ENCODE peak calls at places on chromosomes 6 and 20, in five cellular contexts. One of them, this sample, is unnamed.

GRCh38 chr20:13809855-13810254 is 25.0 kb downstream of the NDUFAF5 start:
- DNase-seq in neuronal stem cell: no peak
- DNase-seq in IMR-90: no peak
- DNase-seq in H1: no peak
- DNase-seq in trophoblast cell: no peak
- DNase-seq in this sample: no peak

GRCh38 chr6:42365021-42365420 is 86.7 kb downstream of the TRERF1 start:
- DNase-seq in H1: no peak
- DNase-seq in IMR-90: no peak
- DNase-seq in trophoblast cell: no peak
- DNase-seq in neuronal stem cell: no peak
- DNase-seq in this sample: no peak

GRCh38 chr20:58303547-58303946 is 6.0 kb upstream of the RAB22A start:
- DNase-seq in H1: no peak
- DNase-seq in IMR-90: no peak
- DNase-seq in neuronal stem cell: no peak
- DNase-seq in trophoblast cell: no peak
- DNase-seq in this sample: no peak

GRCh38 chr20:63239431-63239830 is 3.7 kb downstream of the BIRC7 start:
- DNase-seq in H1: no peak
- DNase-seq in IMR-90: no peak
- DNase-seq in neuronal stem cell: no peak
- DNase-seq in trophoblast cell: no peak
- DNase-seq in this sample: no peak

GRCh38 chr20:34111057-34111711 is 859 bp downstream of the EIF2S2 start:
- DNase-seq in trophoblast cell: peak; percentile 43
- DNase-seq in IMR-90: peak; percentile 71
- DNase-seq in neuronal stem cell: no peak
- DNase-seq in H1: no peak
- DNase-seq in this sample: peak; percentile 84

GRCh38 chr20:56515657-56516381 is 8.7 kb upstream of the FAM209A start:
- DNase-seq in neuronal stem cell: no peak
- DNase-seq in IMR-90: peak; percentile 29
- DNase-seq in H1: no peak
- DNase-seq in trophoblast cell: no peak
- DNase-seq in this sample: peak; percentile 19

GRCh38 chr20:35271904-35272303 is 6.0 kb downstream of the MMP24OS start:
- DNase-seq in H1: no peak
- DNase-seq in IMR-90: peak; percentile 51
- DNase-seq in trophoblast cell: peak; percentile 96
- DNase-seq in neuronal stem cell: no peak
- DNase-seq in this sample: no peak

GRCh38 chr6:170202416-170203135 is 88.3 kb downstream of the DLL1 start:
- DNase-seq in trophoblast cell: no peak
- DNase-seq in H1: peak; percentile 24
- DNase-seq in IMR-90: no peak
- DNase-seq in neuronal stem cell: no peak
- DNase-seq in this sample: no peak

GRCh38 chr6:31896856-31897611 is 464 bp downstream of the EHMT2 start:
- DNase-seq in H1: peak; percentile 60
- DNase-seq in IMR-90: no peak
- DNase-seq in trophoblast cell: no peak
- DNase-seq in neuronal stem cell: peak; percentile 41
- DNase-seq in this sample: no peak

DNA sequence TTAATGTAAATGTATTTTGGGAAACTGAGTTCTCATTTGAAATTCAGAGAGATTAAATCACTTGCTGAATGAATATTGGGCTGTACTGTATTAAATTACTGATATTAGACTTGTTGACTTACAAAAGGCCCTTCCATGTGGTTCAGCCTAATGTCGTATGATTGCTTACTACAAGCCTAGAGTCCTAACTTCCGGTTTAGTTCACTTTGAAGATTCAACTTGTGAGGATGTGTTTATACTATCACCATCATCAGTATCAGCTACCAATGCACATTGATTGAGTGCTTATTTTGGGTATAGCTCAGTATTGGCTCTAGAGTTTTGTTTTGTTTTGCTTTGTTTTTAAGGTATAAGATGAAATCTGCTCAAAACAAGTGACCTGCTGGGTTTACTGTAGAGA is 48.3 kb downstream of the FAM217A start:
- DNase-seq in neuronal stem cell: no peak
- DNase-seq in IMR-90: no peak
- DNase-seq in trophoblast cell: no peak
- DNase-seq in H1: no peak
- DNase-seq in this sample: no peak
- H3K36me3 ChIP-seq in neuronal stem cell: peaks cover 83% of the 10 kb centered on the region
- H3K36me3 ChIP-seq in IMR-90: peaks cover 12% of the 10 kb centered on the region
- H3K36me3 ChIP-seq in trophoblast cell: peaks cover 3% of the 10 kb centered on the region
- H3K36me3 ChIP-seq in H1: peaks cover 41% of the 10 kb centered on the region
- H3K36me3 ChIP-seq in this sample: peaks cover 47% of the 10 kb centered on the region

DNA sequence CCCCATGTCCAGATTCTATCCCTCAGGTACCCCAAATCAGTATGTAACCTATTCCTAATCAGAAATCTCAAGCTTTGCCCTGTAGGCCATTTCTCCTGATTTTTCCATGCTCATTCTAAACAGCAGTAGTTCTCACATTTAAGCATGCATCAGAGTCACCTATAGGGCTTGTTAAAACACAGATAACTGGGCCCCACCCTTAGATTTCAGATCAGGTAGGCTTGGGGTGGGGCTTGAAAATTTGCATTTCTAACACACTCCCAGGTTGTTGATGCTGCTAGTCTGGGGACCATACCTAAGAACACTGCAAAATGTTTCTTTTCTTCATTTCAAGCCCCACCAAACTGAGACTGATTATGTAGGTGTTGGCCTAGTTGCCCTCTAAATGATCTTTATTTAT is 621.2 kb upstream of the FLRT3 start:
- DNase-seq in IMR-90: no peak
- DNase-seq in neuronal stem cell: no peak
- DNase-seq in trophoblast cell: no peak
- DNase-seq in H1: no peak
- DNase-seq in this sample: no peak
- H4K91ac ChIP-seq in IMR-90: no peak overlapping the region
- H4K91ac ChIP-seq in neuronal stem cell: no peak overlapping the region
- H4K91ac ChIP-seq in trophoblast cell: no peak overlapping the region
- H4K91ac ChIP-seq in H1: no peak overlapping the region
- H4K91ac ChIP-seq in this sample: no peak overlapping the region

GRCh38 chr20:44948107-44948506 is 12.1 kb downstream of the TOMM34 start:
- DNase-seq in H1: no peak
- DNase-seq in neuronal stem cell: no peak
- DNase-seq in trophoblast cell: no peak
- DNase-seq in IMR-90: no peak
- DNase-seq in this sample: no peak
- H3K36me3 ChIP-seq in H1: peaks cover 71% of the 10 kb centered on the region
- H3K36me3 ChIP-seq in neuronal stem cell: peaks cover 98% of the 10 kb centered on the region
- H3K36me3 ChIP-seq in trophoblast cell: peaks cover 54% of the 10 kb centered on the region
- H3K36me3 ChIP-seq in IMR-90: peaks cover 47% of the 10 kb centered on the region
- H3K36me3 ChIP-seq in this sample: peaks cover 99% of the 10 kb centered on the region

DNA sequence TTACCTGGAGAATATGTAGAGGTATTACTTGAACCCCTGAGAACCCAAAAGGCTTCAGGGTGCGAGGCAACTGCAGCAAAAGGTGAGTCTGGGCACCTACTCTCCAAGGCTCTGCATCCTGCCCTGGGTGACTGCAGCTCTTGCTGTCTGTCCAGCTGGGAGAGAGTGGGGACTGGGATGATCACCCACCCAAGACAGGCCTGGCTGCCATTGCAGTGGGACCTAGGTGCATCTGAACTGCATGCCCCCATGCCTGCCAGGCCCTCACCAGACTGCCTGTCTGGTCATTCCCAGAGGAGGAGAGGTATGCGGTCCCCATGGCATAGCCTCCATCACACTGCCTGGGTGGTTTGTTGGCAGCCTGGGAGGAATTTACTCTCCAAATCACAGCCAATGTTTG is 563.9 kb downstream of the TFAP2A start:
- DNase-seq in neuronal stem cell: no peak
- DNase-seq in trophoblast cell: no peak
- DNase-seq in IMR-90: no peak
- DNase-seq in H1: no peak
- DNase-seq in this sample: no peak
- H4K91ac ChIP-seq in neuronal stem cell: no peak overlapping the region
- H4K91ac ChIP-seq in trophoblast cell: no peak overlapping the region
- H4K91ac ChIP-seq in IMR-90: no peak overlapping the region
- H4K91ac ChIP-seq in H1: no peak overlapping the region
- H4K91ac ChIP-seq in this sample: no peak overlapping the region

GRCh38 chr6:30331981-30332380 is 5.3 kb downstream of the TRIM39 start:
- DNase-seq in trophoblast cell: no peak
- DNase-seq in neuronal stem cell: no peak
- DNase-seq in H1: no peak
- DNase-seq in IMR-90: no peak
- DNase-seq in this sample: no peak

GRCh38 chr6:30329331-30329730 is 2.6 kb downstream of the TRIM39 start:
- DNase-seq in neuronal stem cell: no peak
- DNase-seq in trophoblast cell: no peak
- DNase-seq in H1: no peak
- DNase-seq in IMR-90: no peak
- DNase-seq in this sample: no peak

GRCh38 chr6:30334077-30334476 is 7.3 kb downstream of the TRIM39 start:
- DNase-seq in IMR-90: peak; percentile 17
- DNase-seq in neuronal stem cell: no peak
- DNase-seq in trophoblast cell: no peak
- DNase-seq in H1: no peak
- DNase-seq in this sample: peak; percentile 32
- H3K36me3 ChIP-seq in IMR-90: peaks cover 33% of the 10 kb centered on the region
- H3K36me3 ChIP-seq in neuronal stem cell: peaks cover 93% of the 10 kb centered on the region
- H3K36me3 ChIP-seq in trophoblast cell: peaks cover 32% of the 10 kb centered on the region
- H3K36me3 ChIP-seq in H1: peaks cover 55% of the 10 kb centered on the region
- H3K36me3 ChIP-seq in this sample: peaks cover 93% of the 10 kb centered on the region